ENCODE peak calls at places on chromosomes 6 and 20, in five cellular contexts. P is D721Med, M is MV-4-11, Y is mammary epithelial cell, S is AG20443. B is an unnamed sample.

GRCh38 chr20:34904202-34904621 is 27.8 kb downstream of the ACSS2 start:
- DNase-seq in Y (no peak), M (peak; percentile 72), S (no peak), P (no peak), B (no peak)

GRCh38 chr6:56856036-56856580 is 98.8 kb upstream of the BEND6 start:
- DNase-seq in S (no peak), M (peak; percentile 56), P (no peak), Y (no peak), B (no peak)

GRCh38 chr6:148885154-148885870 is 138.5 kb downstream of the UST start:
- DNase-seq in Y (peak; percentile 60), M (peak; percentile 95), P (no peak), S (peak; percentile 30), B (peak; percentile 72)

GRCh38 chr20:47521059-47521808 is 19.5 kb downstream of the NCOA3 start:
- DNase-seq in P (no peak), M (no peak), Y (peak; percentile 43), S (no peak), B (peak; percentile 47)

GRCh38 chr6:160160450-160160849 is 38.8 kb downstream of the SLC22A1 start:
- DNase-seq in Y (no peak), P (no peak), M (peak; percentile 45), S (no peak), B (no peak)

GRCh38 chr6:9225441-9225871 is 790.1 kb upstream of the SLC35B3 start:
- DNase-seq in M (no peak), Y (peak; percentile 51), P (no peak), S (peak; percentile 49), B (peak; percentile 83)

GRCh38 chr6:78517399-78517798 is 350.0 kb upstream of the IRAK1BP1 start:
- DNase-seq in Y (no peak), M (no peak), S (no peak), P (no peak), B (no peak)

GRCh38 chr20:49411221-49411925 is 71.1 kb downstream of the KCNB1 start:
- DNase-seq in Y (no peak), S (no peak), P (no peak), M (no peak), B (no peak)

GRCh38 chr6:168873266-168873665 is 380.4 kb downstream of the THBS2 start:
- DNase-seq in M (no peak), S (peak; percentile 32), Y (no peak), P (no peak), B (no peak)

GRCh38 chr6:108368431-108369030 is 73.7 kb downstream of the AFG1L start:
- DNase-seq in P (no peak), Y (no peak), M (peak; percentile 15), S (no peak), B (no peak)

GRCh38 chr6:130831598-130831997 is 4.4 kb downstream of the SMLR1 start:
- DNase-seq in Y (no peak), M (no peak), S (no peak), P (no peak), B (no peak)

GRCh38 chr6:15470746-15471145 is 192.1 kb downstream of the DTNBP1 start:
- DNase-seq in Y (no peak), M (no peak), S (no peak), P (no peak), B (no peak)

GRCh38 chr6:155001482-155001881 is 6.4 kb downstream of the TIAM2 start:
- DNase-seq in M (no peak), P (no peak), S (peak; percentile 24), Y (no peak), B (no peak)

GRCh38 chr6:33406161-33406560 is 4.7 kb upstream of the PHF1 start:
- DNase-seq in P (no peak), M (no peak), S (no peak), Y (no peak), B (no peak)

GRCh38 chr20:62363920-62364851 is 2.9 kb downstream of the LAMA5 start:
- DNase-seq in Y (no peak), M (no peak), P (no peak), S (no peak), B (no peak)

GRCh38 chr6:11804135-11804534 is 25.5 kb upstream of the ADTRP start:
- DNase-seq in P (no peak), S (no peak), M (peak; percentile 89), Y (no peak), B (no peak)

B was measured in foreskin keratinocyte.